ENCODE peak calls at places on chromosome 15, in eight cellular contexts. F is thoracic aorta, H is upper lobe of right lung, Q is mammary epithelial cell, E is HFF-Myc, Z is esophagus muscularis mucosa, D is cardiac muscle cell, M is transverse colon. C is an unnamed sample.

GRCh38 chr15:91593081-91593480 is 260.4 kb upstream of the SLCO3A1 start:
- DNase-seq in H (no peak), F (no peak), M (no peak), E (no peak), Z (no peak), Q (peak), D (no peak), C (no peak)

GRCh38 chr15:90701880-90702630 is 15.1 kb upstream of the BLM start:
- DNase-seq in Q (no peak), M (peak), Z (no peak), E (no peak), H (peak), F (no peak), D (no peak), C (no peak)

GRCh38 chr15:92599394-92599970 is 56.1 kb downstream of the FAM174B start:
- DNase-seq in Q (no peak), E (peak), H (no peak), F (no peak), M (no peak), Z (no peak), D (no peak), C (peak)

GRCh38 chr15:77311020-77311419 is 108.9 kb downstream of the PEAK1 start:
- DNase-seq in H (no peak), E (no peak), M (no peak), Q (no peak), D (no peak), F (no peak), Z (no peak), C (no peak)

GRCh38 chr15:23504003-23504402 is 57.0 kb upstream of the GOLGA6L2 start:
- DNase-seq in E (no peak), F (no peak), M (no peak), Q (no peak), Z (no peak), D (no peak), H (no peak), C (no peak)

GRCh38 chr15:69298697-69299441 is at the start of gene PAQR5:
- DNase-seq in D (peak), M (peak), Z (no peak), E (no peak), H (peak), Q (no peak), F (no peak), C (no peak)

GRCh38 chr15:63234479-63234878 is 42.9 kb upstream of the APH1B start:
- DNase-seq in F (no peak), H (no peak), Z (no peak), M (peak), D (no peak), Q (peak), E (no peak), C (no peak)

GRCh38 chr15:33140326-33140725 is 54.2 kb downstream of the FMN1 start:
- DNase-seq in F (no peak), Q (no peak), M (no peak), D (no peak), Z (no peak), H (no peak), E (no peak), C (no peak)

GRCh38 chr15:49225572-49226281 is 55.7 kb downstream of the GALK2 start:
- DNase-seq in D (peak), Z (no peak), H (no peak), Q (peak), F (no peak), M (no peak), E (no peak), C (no peak)

GRCh38 chr15:39213385-39213840 is 367.5 kb upstream of the THBS1 start:
- DNase-seq in Q (peak), M (no peak), F (no peak), H (peak), D (peak), E (no peak), Z (no peak), C (no peak)

GRCh38 chr15:51621917-51622268 is 678 bp downstream of the DMXL2 start:
- DNase-seq in D (peak), F (peak), Z (no peak), E (no peak), M (peak), H (no peak), Q (peak), C (no peak)

GRCh38 chr15:75200765-75201608 is 695 bp upstream of the C15orf39 start:
- DNase-seq in E (no peak), Z (no peak), H (peak), M (peak), D (no peak), Q (peak), F (no peak), C (no peak)

GRCh38 chr15:51076142-51076897 is 18.4 kb downstream of the TNFAIP8L3 start:
- DNase-seq in F (no peak), M (no peak), E (no peak), Z (no peak), H (no peak), Q (no peak), D (no peak), C (no peak)

GRCh38 chr15:31046759-31047359 is 54.7 kb downstream of the TRPM1 start:
- DNase-seq in E (no peak), H (no peak), Z (no peak), D (no peak), F (no peak), M (no peak), Q (no peak), C (no peak)

GRCh38 chr15:25802285-25802830 is 60.8 kb downstream of the ATP10A start:
- DNase-seq in Q (no peak), F (no peak), Z (peak), H (peak), M (no peak), D (no peak), E (no peak), C (no peak)

GRCh38 chr15:79673416-79674123 is 223.2 kb downstream of the MTHFS start:
- DNase-seq in Z (no peak), F (no peak), H (no peak), D (no peak), M (no peak), E (peak), Q (peak), C (peak)

GRCh38 chr15:33279613-33280205 is 31.1 kb upstream of the RYR3 start:
- DNase-seq in Z (peak), D (no peak), H (no peak), Q (peak), F (no peak), E (peak), M (no peak), C (no peak)

GRCh38 chr15:39704684-39705083 is 78.0 kb downstream of the FSIP1 start:
- DNase-seq in H (no peak), M (no peak), Q (no peak), F (no peak), Z (no peak), E (no peak), D (no peak), C (peak)

GRCh38 chr15:26873846-26874245 is 7.0 kb downstream of the GABRA5 start:
- DNase-seq in F (no peak), Q (no peak), Z (peak), D (no peak), M (no peak), E (no peak), H (no peak), C (no peak)

GRCh38 chr15:72117448-72117697 is 577 bp downstream of the MYO9A start:
- DNase-seq in E (no peak), F (peak), M (peak), Z (peak), H (peak), D (peak), Q (peak), C (no peak)

GRCh38 chr15:85563328-85563727 is 182.9 kb downstream of the AKAP13 start:
- DNase-seq in E (no peak), D (peak), H (no peak), M (no peak), F (no peak), Q (no peak), Z (no peak), C (peak)

GRCh38 chr15:98904466-98905048 is 103.0 kb downstream of the PGPEP1L start:
- DNase-seq in E (no peak), D (no peak), Z (no peak), Q (peak), H (no peak), F (no peak), M (peak), C (no peak)

GRCh38 chr15:63246691-63247464 is 30.5 kb upstream of the APH1B start:
- DNase-seq in Q (peak), H (no peak), M (no peak), E (no peak), F (no peak), D (no peak), Z (no peak), C (peak)

GRCh38 chr15:58475573-58476524 is 44.1 kb downstream of the LIPC start:
- DNase-seq in M (no peak), H (peak), F (no peak), Z (no peak), E (no peak), Q (peak), D (no peak), C (peak)

GRCh38 chr15:72206677-72207000 is 9.1 kb upstream of the GRAMD2A start:
- DNase-seq in M (no peak), H (no peak), E (no peak), D (no peak), Q (no peak), Z (no peak), F (no peak), C (no peak)

GRCh38 chr15:31254431-31255175 is 72.0 kb upstream of the KLF13 start:
- DNase-seq in Z (no peak), Q (no peak), E (peak), D (no peak), M (peak), F (no peak), H (peak), C (peak)

GRCh38 chr15:67501177-67501835 is 19.6 kb upstream of the C15orf61 start:
- DNase-seq in D (peak), Z (no peak), F (no peak), M (no peak), E (no peak), Q (peak), H (no peak), C (no peak)
- TF ChIP-seq CTCF in D (peak), Z (peak), F (peak), M (no peak), E (peak), Q (peak), H (peak), C (peak)

DNA sequence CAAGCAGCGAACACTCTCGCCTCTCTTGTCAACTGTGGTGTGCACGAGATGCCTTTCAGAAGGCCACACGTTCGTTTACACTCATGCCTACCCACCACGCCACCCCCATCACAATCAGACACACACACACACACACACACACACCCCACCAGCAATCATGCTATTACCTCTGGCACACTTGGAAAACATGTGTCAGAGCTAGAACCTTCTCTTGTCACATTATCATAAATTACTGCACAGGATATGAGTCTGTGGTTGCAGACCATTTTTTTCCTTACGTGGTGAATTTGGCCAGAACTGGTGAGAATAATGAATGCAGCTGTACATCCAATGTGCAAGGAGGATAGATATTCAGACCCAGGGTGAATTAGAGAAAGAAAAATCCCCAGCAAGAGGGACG is 52.4 kb downstream of the TRIM69 start:
- DNase-seq in M (no peak), E (no peak), Z (no peak), D (no peak), Q (no peak), F (no peak), H (no peak), C (no peak)
- H3K4me3 ChIP-seq in M (no peak), E (no peak), Z (no peak), D (no peak), Q (no peak), F (no peak), H (no peak), C (no peak)

GRCh38 chr15:96457852-96458251 is 127.4 kb downstream of the NR2F2 start:
- DNase-seq in Q (no peak), M (no peak), Z (no peak), E (no peak), D (no peak), H (no peak), F (no peak), C (no peak)

GRCh38 chr15:96463376-96463775 is 132.9 kb downstream of the NR2F2 start:
- DNase-seq in Z (no peak), Q (no peak), E (no peak), H (no peak), D (no peak), M (no peak), F (no peak), C (no peak)

GRCh38 chr15:96466548-96466947 is 136.0 kb downstream of the NR2F2 start:
- DNase-seq in Z (no peak), M (no peak), E (no peak), F (no peak), Q (no peak), D (no peak), H (no peak), C (no peak)

GRCh38 chr15:96460106-96460505 is 129.6 kb downstream of the NR2F2 start:
- DNase-seq in F (no peak), D (no peak), Z (no peak), E (no peak), M (no peak), Q (no peak), H (no peak), C (no peak)

DNA sequence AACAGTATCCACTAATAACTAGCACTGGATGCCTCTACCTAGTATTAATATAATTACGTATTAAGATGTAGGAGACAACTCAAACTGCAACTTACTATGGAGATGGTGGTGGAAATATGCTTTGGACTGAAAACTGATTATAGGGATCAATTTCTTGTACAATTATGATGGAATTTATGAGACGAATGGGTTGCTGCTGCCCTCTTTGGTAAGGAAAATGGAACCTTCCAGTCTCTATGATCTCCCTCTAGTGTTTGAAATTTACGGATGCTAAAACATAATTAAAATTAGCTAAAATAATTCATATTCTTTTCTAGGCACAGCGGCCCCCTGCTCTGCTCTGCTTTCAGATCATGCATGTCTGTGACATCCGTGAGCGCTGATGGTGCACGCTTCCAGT is 132.3 kb downstream of the NR2F2 start:
- DNase-seq in Z (no peak), F (no peak), Q (no peak), E (no peak), H (no peak), M (no peak), D (no peak), C (no peak)
- TF ChIP-seq CTCF in Z (peak), F (no peak), Q (no peak), E (no peak), H (no peak), M (no peak), D (peak), C (peak)

GRCh38 chr15:83982748-83983147 is 252.8 kb upstream of the GOLGA6L4 start:
- DNase-seq in Q (no peak), E (no peak), M (no peak), F (no peak), Z (no peak), H (no peak), D (no peak), C (no peak)
- H3K4me3 ChIP-seq in Q (no peak), E (no peak), M (no peak), F (no peak), Z (no peak), H (no peak), D (no peak), C (no peak)

DNA sequence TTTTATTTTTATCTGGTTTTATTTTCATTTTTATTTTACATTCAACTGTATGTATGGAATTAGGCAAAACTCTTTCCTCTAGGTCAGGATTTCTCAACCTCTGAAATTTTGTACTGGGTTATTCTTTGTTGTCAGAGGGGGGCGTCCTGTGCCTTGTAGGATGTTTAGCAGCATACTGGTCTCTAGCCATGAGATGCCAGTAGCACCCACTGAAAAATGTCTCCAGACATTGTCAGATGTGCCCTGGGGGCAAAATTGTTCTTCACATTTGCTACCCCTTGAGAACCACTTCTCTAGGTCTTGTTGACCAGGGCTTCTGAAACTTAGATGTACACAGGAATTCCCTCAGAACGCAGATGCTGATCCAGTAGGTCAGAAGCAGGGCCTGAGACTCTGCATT is 5.4 kb downstream of the CHRNA5 start:
- DNase-seq in Q (no peak), Z (no peak), H (no peak), D (no peak), E (no peak), F (no peak), M (no peak), C (no peak)
- TF ChIP-seq CTCF in Q (no peak), Z (no peak), H (no peak), D (no peak), E (no peak), F (no peak), M (no peak), C (no peak)

C was measured in AG09309.